ENCODE peak calls at places on chromosomes 11 and 22, in six cellular contexts. One of them, this sample, is unnamed.

GRCh38 chr22:49538006-49538405 is 289.7 kb downstream of the BRD1 start:
- DNase-seq in kidney: no peak
- DNase-seq in transverse colon: no peak
- DNase-seq in left ventricle myocardium inferior: no peak
- DNase-seq in endodermal cell: peak; percentile 32
- DNase-seq in brain microvascular endothelial cell: no peak
- DNase-seq in this sample: no peak

GRCh38 chr11:3709977-3710376 is 38.8 kb upstream of the CHRNA10 start:
- DNase-seq in transverse colon: no peak
- DNase-seq in endodermal cell: no peak
- DNase-seq in left ventricle myocardium inferior: no peak
- DNase-seq in brain microvascular endothelial cell: no peak
- DNase-seq in kidney: no peak
- DNase-seq in this sample: no peak

GRCh38 chr11:116373107-116373506 is 399.7 kb downstream of the BUD13 start:
- DNase-seq in brain microvascular endothelial cell: no peak
- DNase-seq in kidney: no peak
- DNase-seq in transverse colon: no peak
- DNase-seq in left ventricle myocardium inferior: no peak
- DNase-seq in endodermal cell: no peak
- DNase-seq in this sample: no peak

GRCh38 chr11:33869511-33870422 is 22.1 kb downstream of the LMO2 start:
- DNase-seq in transverse colon: peak; percentile 24
- DNase-seq in left ventricle myocardium inferior: peak; percentile 47
- DNase-seq in endodermal cell: peak; percentile 82
- DNase-seq in kidney: peak; percentile 79
- DNase-seq in brain microvascular endothelial cell: no peak
- DNase-seq in this sample: peak; percentile 85

GRCh38 chr11:117580866-117581265 is 216.2 kb downstream of the DSCAML1 start:
- DNase-seq in brain microvascular endothelial cell: no peak
- DNase-seq in left ventricle myocardium inferior: no peak
- DNase-seq in endodermal cell: no peak
- DNase-seq in transverse colon: no peak
- DNase-seq in kidney: peak; percentile 3
- DNase-seq in this sample: no peak

GRCh38 chr11:27421819-27422494 is 50.6 kb downstream of the LGR4 start:
- DNase-seq in endodermal cell: no peak
- DNase-seq in transverse colon: no peak
- DNase-seq in left ventricle myocardium inferior: no peak
- DNase-seq in brain microvascular endothelial cell: no peak
- DNase-seq in kidney: no peak
- DNase-seq in this sample: no peak

GRCh38 chr22:20033045-20033706 is 12.3 kb downstream of the TANGO2 start:
- DNase-seq in left ventricle myocardium inferior: peak; percentile 73
- DNase-seq in brain microvascular endothelial cell: no peak
- DNase-seq in endodermal cell: no peak
- DNase-seq in kidney: peak; percentile 66
- DNase-seq in transverse colon: no peak
- DNase-seq in this sample: no peak

GRCh38 chr11:41289408-41289807 is 170.0 kb downstream of the LRRC4C start:
- DNase-seq in left ventricle myocardium inferior: no peak
- DNase-seq in brain microvascular endothelial cell: no peak
- DNase-seq in transverse colon: peak; percentile 7
- DNase-seq in kidney: no peak
- DNase-seq in endodermal cell: no peak
- DNase-seq in this sample: no peak

GRCh38 chr11:66291706-66292542 is at the start of gene TMEM151A:
- DNase-seq in transverse colon: no peak
- DNase-seq in kidney: peak; percentile 73
- DNase-seq in left ventricle myocardium inferior: no peak
- DNase-seq in brain microvascular endothelial cell: no peak
- DNase-seq in endodermal cell: peak; percentile 55
- DNase-seq in this sample: peak; percentile 91

GRCh38 chr11:79139900-79140299 is 300.9 kb downstream of the TENM4 start:
- DNase-seq in left ventricle myocardium inferior: no peak
- DNase-seq in brain microvascular endothelial cell: no peak
- DNase-seq in endodermal cell: no peak
- DNase-seq in transverse colon: no peak
- DNase-seq in kidney: no peak
- DNase-seq in this sample: no peak

GRCh38 chr11:68077617-68078592 is 39.1 kb downstream of the TCIRG1 start:
- DNase-seq in transverse colon: no peak
- DNase-seq in kidney: no peak
- DNase-seq in left ventricle myocardium inferior: no peak
- DNase-seq in brain microvascular endothelial cell: no peak
- DNase-seq in endodermal cell: no peak
- DNase-seq in this sample: no peak

GRCh38 chr11:131064373-131064991 is 148.2 kb upstream of the SNX19 start:
- DNase-seq in left ventricle myocardium inferior: peak; percentile 25
- DNase-seq in transverse colon: peak; percentile 25
- DNase-seq in kidney: peak; percentile 77
- DNase-seq in brain microvascular endothelial cell: peak; percentile 52
- DNase-seq in endodermal cell: peak; percentile 95
- DNase-seq in this sample: peak; percentile 90

GRCh38 chr22:37639070-37639760 is at the start of gene SH3BP1:
- DNase-seq in transverse colon: peak; percentile 81
- DNase-seq in brain microvascular endothelial cell: no peak
- DNase-seq in kidney: peak; percentile 89
- DNase-seq in left ventricle myocardium inferior: peak; percentile 68
- DNase-seq in endodermal cell: peak; percentile 89
- DNase-seq in this sample: peak; percentile 96

GRCh38 chr22:23520875-23521441 is 59.1 kb downstream of the IGLL1 start:
- DNase-seq in left ventricle myocardium inferior: peak; percentile 40
- DNase-seq in transverse colon: no peak
- DNase-seq in brain microvascular endothelial cell: peak; percentile 17
- DNase-seq in endodermal cell: no peak
- DNase-seq in kidney: peak; percentile 86
- DNase-seq in this sample: peak; percentile 78

GRCh38 chr11:88543902-88544655 is 206.5 kb upstream of the CTSC start:
- DNase-seq in endodermal cell: peak; percentile 94
- DNase-seq in left ventricle myocardium inferior: peak; percentile 67
- DNase-seq in brain microvascular endothelial cell: peak; percentile 86
- DNase-seq in transverse colon: peak; percentile 84
- DNase-seq in kidney: peak; percentile 80
- DNase-seq in this sample: peak; percentile 47

GRCh38 chr11:106840993-106841392 is 177.3 kb downstream of the GUCY1A2 start:
- DNase-seq in brain microvascular endothelial cell: no peak
- DNase-seq in transverse colon: no peak
- DNase-seq in kidney: no peak
- DNase-seq in left ventricle myocardium inferior: no peak
- DNase-seq in endodermal cell: no peak
- DNase-seq in this sample: no peak
- H3K4me3 ChIP-seq in brain microvascular endothelial cell: no peak overlapping the region
- H3K4me3 ChIP-seq in transverse colon: no peak overlapping the region
- H3K4me3 ChIP-seq in kidney: no peak overlapping the region
- H3K4me3 ChIP-seq in left ventricle myocardium inferior: no peak overlapping the region
- H3K4me3 ChIP-seq in endodermal cell: no peak overlapping the region
- H3K4me3 ChIP-seq in this sample: no peak overlapping the region

GRCh38 chr22:26559961-26560575 is 29.9 kb downstream of the TPST2 start:
- DNase-seq in transverse colon: no peak
- DNase-seq in kidney: no peak
- DNase-seq in left ventricle myocardium inferior: no peak
- DNase-seq in endodermal cell: no peak
- DNase-seq in brain microvascular endothelial cell: no peak
- DNase-seq in this sample: no peak
- H3K36me3 ChIP-seq in transverse colon: no peaks in the 10 kb centered on the region
- H3K36me3 ChIP-seq in kidney: no peaks in the 10 kb centered on the region
- H3K36me3 ChIP-seq in left ventricle myocardium inferior: peaks cover 7% of the 10 kb centered on the region
- H3K36me3 ChIP-seq in endodermal cell: no peaks in the 10 kb centered on the region
- H3K36me3 ChIP-seq in brain microvascular endothelial cell: peaks cover 6% of the 10 kb centered on the region
- H3K36me3 ChIP-seq in this sample: peaks cover 8% of the 10 kb centered on the region

GRCh38 chr11:57647368-57647767 is 2.3 kb downstream of the YPEL4 start:
- DNase-seq in transverse colon: no peak
- DNase-seq in kidney: no peak
- DNase-seq in left ventricle myocardium inferior: no peak
- DNase-seq in endodermal cell: peak; percentile 76
- DNase-seq in brain microvascular endothelial cell: no peak
- DNase-seq in this sample: peak; percentile 66

GRCh38 chr11:57647960-57648776 is 1.5 kb downstream of the YPEL4 start:
- DNase-seq in left ventricle myocardium inferior: no peak
- DNase-seq in endodermal cell: peak; percentile 65
- DNase-seq in brain microvascular endothelial cell: no peak
- DNase-seq in kidney: peak; percentile 69
- DNase-seq in transverse colon: no peak
- DNase-seq in this sample: peak; percentile 40

GRCh38 chr11:57645716-57646085 is 4.0 kb downstream of the YPEL4 start:
- DNase-seq in brain microvascular endothelial cell: no peak
- DNase-seq in transverse colon: no peak
- DNase-seq in endodermal cell: peak; percentile 55
- DNase-seq in kidney: no peak
- DNase-seq in left ventricle myocardium inferior: no peak
- DNase-seq in this sample: peak; percentile 35

GRCh38 chr11:57646221-57646620 is 3.5 kb downstream of the YPEL4 start:
- DNase-seq in brain microvascular endothelial cell: no peak
- DNase-seq in endodermal cell: peak; percentile 63
- DNase-seq in transverse colon: no peak
- DNase-seq in kidney: no peak
- DNase-seq in left ventricle myocardium inferior: no peak
- DNase-seq in this sample: peak; percentile 46

GRCh38 chr11:57646756-57647303 is 2.9 kb downstream of the YPEL4 start:
- DNase-seq in left ventricle myocardium inferior: no peak
- DNase-seq in transverse colon: no peak
- DNase-seq in brain microvascular endothelial cell: no peak
- DNase-seq in endodermal cell: peak; percentile 78
- DNase-seq in kidney: no peak
- DNase-seq in this sample: peak; percentile 71
- H3K4me3 ChIP-seq in left ventricle myocardium inferior: peak overlapping the region; percentile 3
- H3K4me3 ChIP-seq in transverse colon: no peak overlapping the region
- H3K4me3 ChIP-seq in brain microvascular endothelial cell: no peak overlapping the region
- H3K4me3 ChIP-seq in endodermal cell: no peak overlapping the region
- H3K4me3 ChIP-seq in kidney: no peak overlapping the region
- H3K4me3 ChIP-seq in this sample: no peak overlapping the region

GRCh38 chr11:75280227-75280671 is 39.7 kb downstream of the TPBGL start:
- DNase-seq in left ventricle myocardium inferior: peak; percentile 75
- DNase-seq in transverse colon: peak; percentile 83
- DNase-seq in brain microvascular endothelial cell: peak; percentile 60
- DNase-seq in endodermal cell: peak; percentile 97
- DNase-seq in kidney: peak; percentile 90
- DNase-seq in this sample: peak; percentile 96
- H3K36me3 ChIP-seq in left ventricle myocardium inferior: peaks cover 63% of the 10 kb centered on the region
- H3K36me3 ChIP-seq in transverse colon: peaks cover 30% of the 10 kb centered on the region
- H3K36me3 ChIP-seq in brain microvascular endothelial cell: no peaks in the 10 kb centered on the region
- H3K36me3 ChIP-seq in endodermal cell: peaks cover 86% of the 10 kb centered on the region
- H3K36me3 ChIP-seq in kidney: peaks cover 26% of the 10 kb centered on the region
- H3K36me3 ChIP-seq in this sample: peaks cover 2% of the 10 kb centered on the region

GRCh38 chr11:94103476-94103875 is 25.2 kb upstream of the PANX1 start:
- DNase-seq in left ventricle myocardium inferior: no peak
- DNase-seq in brain microvascular endothelial cell: no peak
- DNase-seq in kidney: no peak
- DNase-seq in transverse colon: no peak
- DNase-seq in endodermal cell: no peak
- DNase-seq in this sample: no peak

GRCh38 chr11:94104734-94105133 is 23.9 kb upstream of the PANX1 start:
- DNase-seq in brain microvascular endothelial cell: no peak
- DNase-seq in kidney: no peak
- DNase-seq in transverse colon: no peak
- DNase-seq in endodermal cell: no peak
- DNase-seq in left ventricle myocardium inferior: no peak
- DNase-seq in this sample: no peak

GRCh38 chr11:94111241-94111640 is 17.4 kb upstream of the PANX1 start:
- DNase-seq in kidney: no peak
- DNase-seq in endodermal cell: no peak
- DNase-seq in left ventricle myocardium inferior: no peak
- DNase-seq in brain microvascular endothelial cell: no peak
- DNase-seq in transverse colon: no peak
- DNase-seq in this sample: no peak

GRCh38 chr11:94107363-94107762 is 21.3 kb upstream of the PANX1 start:
- DNase-seq in endodermal cell: no peak
- DNase-seq in transverse colon: no peak
- DNase-seq in kidney: no peak
- DNase-seq in brain microvascular endothelial cell: no peak
- DNase-seq in left ventricle myocardium inferior: no peak
- DNase-seq in this sample: no peak

GRCh38 chr11:94106699-94107098 is 21.9 kb upstream of the PANX1 start:
- DNase-seq in endodermal cell: no peak
- DNase-seq in kidney: no peak
- DNase-seq in brain microvascular endothelial cell: no peak
- DNase-seq in left ventricle myocardium inferior: no peak
- DNase-seq in transverse colon: no peak
- DNase-seq in this sample: no peak
- H3K4me3 ChIP-seq in endodermal cell: no peak overlapping the region
- H3K4me3 ChIP-seq in kidney: no peak overlapping the region
- H3K4me3 ChIP-seq in brain microvascular endothelial cell: no peak overlapping the region
- H3K4me3 ChIP-seq in left ventricle myocardium inferior: no peak overlapping the region
- H3K4me3 ChIP-seq in transverse colon: no peak overlapping the region
- H3K4me3 ChIP-seq in this sample: no peak overlapping the region

GRCh38 chr11:64905516-64906313 is 11.3 kb downstream of the ATG2A start:
- DNase-seq in brain microvascular endothelial cell: no peak
- DNase-seq in left ventricle myocardium inferior: no peak
- DNase-seq in transverse colon: no peak
- DNase-seq in endodermal cell: no peak
- DNase-seq in kidney: no peak
- DNase-seq in this sample: peak; percentile 51
- H3K36me3 ChIP-seq in brain microvascular endothelial cell: peaks cover 56% of the 10 kb centered on the region
- H3K36me3 ChIP-seq in left ventricle myocardium inferior: peaks cover 100% of the 10 kb centered on the region
- H3K36me3 ChIP-seq in transverse colon: peaks cover 47% of the 10 kb centered on the region
- H3K36me3 ChIP-seq in endodermal cell: peaks cover 10% of the 10 kb centered on the region
- H3K36me3 ChIP-seq in kidney: peaks cover 41% of the 10 kb centered on the region
- H3K36me3 ChIP-seq in this sample: peaks cover 6% of the 10 kb centered on the region

DNA sequence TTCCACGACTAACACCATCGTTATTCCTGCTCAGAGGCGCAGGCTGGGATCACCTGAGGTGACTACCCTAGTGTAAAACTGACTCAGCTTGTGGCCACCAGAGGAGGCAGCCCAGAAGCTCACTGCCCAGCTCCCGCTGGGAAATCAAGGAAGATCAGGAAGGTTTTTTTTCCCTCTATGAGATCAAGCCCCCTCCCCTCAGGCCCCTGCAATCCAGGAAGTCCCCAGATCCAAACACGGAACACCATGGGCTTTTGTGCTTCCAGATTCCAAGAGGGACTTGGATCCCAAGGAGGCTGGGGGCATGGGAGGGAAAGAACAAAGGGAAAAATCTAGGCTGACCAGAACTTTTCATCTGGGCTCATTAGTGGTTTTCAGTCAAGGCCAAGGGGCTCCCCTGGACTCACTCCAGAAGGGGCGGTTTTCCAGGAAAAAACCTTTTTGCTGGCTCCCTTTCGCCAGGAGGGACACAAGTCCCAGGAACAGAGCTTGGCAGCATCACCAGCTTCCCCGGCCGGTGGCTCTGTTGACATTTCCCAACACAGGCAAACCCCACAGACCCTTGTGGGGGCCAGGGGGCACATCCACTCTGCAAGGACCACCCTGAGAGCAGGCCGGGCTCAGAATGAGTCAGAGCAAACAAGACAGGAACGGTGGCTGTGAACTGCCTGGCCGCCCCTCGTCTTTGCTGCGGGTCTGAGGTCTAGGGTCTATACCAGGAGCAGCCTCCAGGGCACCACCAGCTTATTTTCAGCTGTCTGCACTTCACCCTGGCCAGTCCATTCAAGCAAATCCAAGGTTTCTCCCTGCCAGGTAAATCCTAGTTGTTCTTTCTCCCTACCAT is 36.8 kb downstream of the MYH9 start:
- DNase-seq in transverse colon: no peak
- DNase-seq in left ventricle myocardium inferior: no peak
- DNase-seq in endodermal cell: peak; percentile 75
- DNase-seq in brain microvascular endothelial cell: no peak
- DNase-seq in kidney: peak; percentile 81
- DNase-seq in this sample: peak; percentile 69
- H3K4me3 ChIP-seq in transverse colon: no peak overlapping the region
- H3K4me3 ChIP-seq in left ventricle myocardium inferior: peak overlapping the region; percentile 43
- H3K4me3 ChIP-seq in endodermal cell: no peak overlapping the region
- H3K4me3 ChIP-seq in brain microvascular endothelial cell: no peak overlapping the region
- H3K4me3 ChIP-seq in kidney: no peak overlapping the region
- H3K4me3 ChIP-seq in this sample: no peak overlapping the region

GRCh38 chr22:46701262-46701661 is 36.8 kb downstream of the CERK start:
- DNase-seq in brain microvascular endothelial cell: no peak
- DNase-seq in left ventricle myocardium inferior: no peak
- DNase-seq in endodermal cell: no peak
- DNase-seq in transverse colon: no peak
- DNase-seq in kidney: no peak
- DNase-seq in this sample: peak; percentile 48
- H3K36me3 ChIP-seq in brain microvascular endothelial cell: peaks cover 55% of the 10 kb centered on the region
- H3K36me3 ChIP-seq in left ventricle myocardium inferior: peaks cover 97% of the 10 kb centered on the region
- H3K36me3 ChIP-seq in endodermal cell: peaks cover 36% of the 10 kb centered on the region
- H3K36me3 ChIP-seq in transverse colon: peaks cover 49% of the 10 kb centered on the region
- H3K36me3 ChIP-seq in kidney: peaks cover 40% of the 10 kb centered on the region
- H3K36me3 ChIP-seq in this sample: peaks cover 10% of the 10 kb centered on the region